ENCODE peak calls at places on chromosomes 16 and 17, in six cellular contexts. Z, Y, S, G, T and O are unnamed samples.

GRCh38 chr16:68351991-68352431 is 41.2 kb downstream of the PRMT7 start:
- DNase-seq in Y (no peak), T (no peak), G (no peak), S (no peak), Z (no peak), O (no peak)

GRCh38 chr17:44323359-44324091 is 1.1 kb downstream of the SLC25A39 start:
- DNase-seq in S (no peak), G (no peak), Y (no peak), T (no peak), Z (no peak), O (no peak)

GRCh38 chr17:71099003-71099710 is 929.8 kb downstream of the KCNJ2 start:
- DNase-seq in S (no peak), G (no peak), T (no peak), Y (no peak), Z (no peak), O (no peak)

GRCh38 chr16:80994451-80994850 is 12.2 kb downstream of the CMC2 start:
- DNase-seq in Y (no peak), S (peak), Z (no peak), T (no peak), G (no peak), O (no peak)

GRCh38 chr17:10036511-10037061 is 131.5 kb upstream of the RCVRN start:
- DNase-seq in G (no peak), S (peak), T (no peak), Y (no peak), Z (no peak), O (no peak)

GRCh38 chr17:43768382-43768781 is 9.8 kb upstream of the SOST start:
- DNase-seq in T (no peak), G (no peak), S (no peak), Z (no peak), Y (no peak), O (no peak)

GRCh38 chr17:13749566-13750235 is 148.0 kb upstream of the HS3ST3A1 start:
- DNase-seq in S (peak), G (no peak), T (no peak), Z (no peak), Y (no peak), O (no peak)

GRCh38 chr16:84367297-84367680 is 1.0 kb upstream of the ATP2C2 start:
- DNase-seq in Y (no peak), S (no peak), G (no peak), Z (no peak), T (no peak), O (no peak)

GRCh38 chr17:7886227-7887037 is 2.2 kb upstream of the CHD3 start:
- DNase-seq in T (peak), G (peak), S (peak), Z (peak), Y (no peak), O (no peak)

GRCh38 chr16:642189-643049 is 791 bp downstream of the MCRIP2 start:
- DNase-seq in G (peak), Y (no peak), S (no peak), T (peak), Z (no peak), O (peak)

GRCh38 chr17:51371732-51372151 is 111.4 kb downstream of the UTP18 start:
- DNase-seq in T (peak), S (peak), G (peak), Z (peak), Y (peak), O (no peak)

GRCh38 chr16:85402910-85403692 is 210.0 kb upstream of the GSE1 start:
- DNase-seq in Z (no peak), S (peak), Y (no peak), T (no peak), G (peak), O (no peak)

GRCh38 chr17:59121901-59122480 is 15.3 kb upstream of the TRIM37 start:
- DNase-seq in G (no peak), Z (no peak), S (no peak), T (no peak), Y (no peak), O (no peak)

GRCh38 chr17:50863221-50863843 is 2.8 kb downstream of the TOB1 start:
- DNase-seq in Y (no peak), Z (no peak), T (peak), S (peak), G (peak), O (no peak)

GRCh38 chr16:10126686-10127085 is 55.5 kb downstream of the GRIN2A start:
- DNase-seq in T (no peak), G (no peak), Y (no peak), Z (no peak), S (no peak), O (no peak)

GRCh38 chr17:35655303-35655702 is 68.2 kb downstream of the AP2B1 start:
- DNase-seq in T (no peak), G (no peak), Y (no peak), Z (no peak), S (no peak), O (no peak)

GRCh38 chr16:19379838-19380237 is 37.8 kb upstream of the TMC5 start:
- DNase-seq in S (no peak), G (no peak), Y (no peak), T (no peak), Z (no peak), O (no peak)

GRCh38 chr16:56294599-56294998 is 103.3 kb downstream of the GNAO1 start:
- DNase-seq in T (no peak), Y (peak), Z (no peak), G (no peak), S (peak), O (peak)

GRCh38 chr16:65958096-65958495 is 408.4 kb upstream of the CDH5 start:
- DNase-seq in Y (no peak), G (no peak), S (no peak), T (no peak), Z (no peak), O (no peak)

GRCh38 chr16:35431829-35432663 is 1972.6 kb downstream of the TP53TG3F start:
- DNase-seq in Y (no peak), S (no peak), Z (no peak), T (no peak), G (peak), O (no peak)

GRCh38 chr17:61248399-61248798 is 151.2 kb upstream of the TBX2 start:
- DNase-seq in T (no peak), Z (no peak), Y (no peak), S (no peak), G (no peak), O (no peak)

GRCh38 chr16:50235581-50235980 is 30.8 kb upstream of the ADCY7 start:
- DNase-seq in S (peak), T (no peak), Z (no peak), Y (no peak), G (no peak), O (peak)

GRCh38 chr16:84181144-84181915 is 5.5 kb downstream of the TAF1C start:
- DNase-seq in T (no peak), S (no peak), Y (no peak), G (no peak), Z (no peak), O (no peak)

GRCh38 chr17:7133424-7133823 is 18.8 kb upstream of the ASGR2 start:
- DNase-seq in Z (no peak), Y (no peak), S (peak), G (no peak), T (peak), O (peak)

GRCh38 chr17:35577826-35578194 is 561 bp downstream of the PEX12 start:
- DNase-seq in Y (no peak), G (no peak), T (peak), Z (no peak), S (peak), O (no peak)